ENCODE peak calls at places on chromosomes 4 and X, in seven cellular contexts. F, A, Z, C, N, R and Y are unnamed samples.

GRCh38 chrX:120000490-120001246 is 57.1 kb upstream of the NKAP start:
- DNase-seq in N (no peak), C (no peak), R (no peak), F (no peak), A (no peak), Z (peak), Y (no peak)

GRCh38 chrX:119501511-119502148 is 33.4 kb downstream of the SLC25A5 start:
- DNase-seq in F (no peak), Z (no peak), A (no peak), N (no peak), R (no peak), C (no peak), Y (no peak)

GRCh38 chr4:55635760-55636621 is at the start of gene NMU:
- DNase-seq in R (no peak), N (peak), C (peak), Z (peak), A (no peak), F (peak), Y (no peak)

GRCh38 chrX:37844622-37845021 is 2.7 kb downstream of the DYNLT3 start:
- DNase-seq in N (no peak), A (no peak), C (peak), R (no peak), F (no peak), Z (no peak), Y (no peak)

GRCh38 chrX:63809158-63809557 is 24.1 kb upstream of the ARHGEF9 start:
- DNase-seq in A (no peak), C (no peak), Z (no peak), F (no peak), R (no peak), N (no peak), Y (no peak)

GRCh38 chrX:103440621-103441020 is 64.3 kb downstream of the BEX3 start:
- DNase-seq in F (no peak), A (no peak), N (no peak), Z (no peak), C (no peak), R (no peak), Y (no peak)

GRCh38 chr4:100041646-100042045 is 91.6 kb upstream of the H2AZ1 start:
- DNase-seq in N (no peak), Z (no peak), C (peak), A (no peak), F (no peak), R (no peak), Y (no peak)

GRCh38 chr4:127783026-127783769 is 1.1 kb downstream of the HSPA4L start:
- DNase-seq in R (peak), F (peak), Z (no peak), A (peak), N (peak), C (peak), Y (peak)

GRCh38 chr4:78337621-78338020 is 213.9 kb upstream of the ANXA3 start:
- DNase-seq in Z (no peak), R (no peak), F (no peak), A (no peak), C (no peak), N (no peak), Y (no peak)

GRCh38 chrX:150766351-150767044 is 73.3 kb downstream of the MTMR1 start:
- DNase-seq in R (no peak), A (no peak), N (no peak), Z (no peak), C (no peak), F (no peak), Y (no peak)

GRCh38 chr4:55180980-55181379 is 55.6 kb upstream of the KDR start:
- DNase-seq in R (no peak), C (no peak), A (no peak), N (no peak), Z (no peak), F (no peak), Y (no peak)

GRCh38 chrX:18441780-18442367 is 16.5 kb downstream of the CDKL5 start:
- DNase-seq in C (no peak), N (no peak), F (no peak), R (no peak), Z (no peak), A (no peak), Y (no peak)

GRCh38 chr4:114607086-114607485 is 8.5 kb downstream of the UGT8 start:
- DNase-seq in N (no peak), A (no peak), C (no peak), Z (no peak), F (no peak), R (no peak), Y (no peak)

GRCh38 chr4:186771624-186772023 is 48.0 kb upstream of the FAT1 start:
- DNase-seq in C (no peak), Z (no peak), A (no peak), N (no peak), R (no peak), F (no peak), Y (no peak)

GRCh38 chr4:74450298-74450683 is 5.4 kb downstream of the AREG start:
- DNase-seq in N (no peak), R (no peak), C (no peak), Z (no peak), F (no peak), A (no peak), Y (no peak)

GRCh38 chr4:101037938-101038413 is 309.4 kb downstream of the PPP3CA start:
- DNase-seq in N (no peak), Z (no peak), C (no peak), F (no peak), R (no peak), A (no peak), Y (no peak)

GRCh38 chrX:27336466-27337091 is 126.6 kb downstream of the PPP4R3C start:
- DNase-seq in C (peak), N (peak), F (no peak), Z (peak), A (no peak), R (no peak), Y (peak)

GRCh38 chr4:116585240-116585639 is 500.1 kb downstream of the TRAM1L1 start:
- DNase-seq in Z (no peak), C (no peak), F (no peak), R (no peak), N (no peak), A (no peak), Y (no peak)

GRCh38 chr4:1052231-1052671 is 40.8 kb downstream of the FGFRL1 start:
- DNase-seq in R (no peak), F (no peak), Z (no peak), N (no peak), A (no peak), C (no peak), Y (no peak)

GRCh38 chr4:1048781-1049590 is 37.6 kb downstream of the FGFRL1 start:
- DNase-seq in F (peak), C (no peak), A (no peak), R (no peak), N (no peak), Z (no peak), Y (no peak)

GRCh38 chr4:1051472-1051871 is 40.0 kb downstream of the FGFRL1 start:
- DNase-seq in C (no peak), N (no peak), A (no peak), Z (no peak), R (no peak), F (peak), Y (no peak)

GRCh38 chr4:1049591-1049905 is 38.1 kb downstream of the FGFRL1 start:
- DNase-seq in R (no peak), Z (no peak), A (no peak), N (no peak), C (no peak), F (peak), Y (no peak)

DNA sequence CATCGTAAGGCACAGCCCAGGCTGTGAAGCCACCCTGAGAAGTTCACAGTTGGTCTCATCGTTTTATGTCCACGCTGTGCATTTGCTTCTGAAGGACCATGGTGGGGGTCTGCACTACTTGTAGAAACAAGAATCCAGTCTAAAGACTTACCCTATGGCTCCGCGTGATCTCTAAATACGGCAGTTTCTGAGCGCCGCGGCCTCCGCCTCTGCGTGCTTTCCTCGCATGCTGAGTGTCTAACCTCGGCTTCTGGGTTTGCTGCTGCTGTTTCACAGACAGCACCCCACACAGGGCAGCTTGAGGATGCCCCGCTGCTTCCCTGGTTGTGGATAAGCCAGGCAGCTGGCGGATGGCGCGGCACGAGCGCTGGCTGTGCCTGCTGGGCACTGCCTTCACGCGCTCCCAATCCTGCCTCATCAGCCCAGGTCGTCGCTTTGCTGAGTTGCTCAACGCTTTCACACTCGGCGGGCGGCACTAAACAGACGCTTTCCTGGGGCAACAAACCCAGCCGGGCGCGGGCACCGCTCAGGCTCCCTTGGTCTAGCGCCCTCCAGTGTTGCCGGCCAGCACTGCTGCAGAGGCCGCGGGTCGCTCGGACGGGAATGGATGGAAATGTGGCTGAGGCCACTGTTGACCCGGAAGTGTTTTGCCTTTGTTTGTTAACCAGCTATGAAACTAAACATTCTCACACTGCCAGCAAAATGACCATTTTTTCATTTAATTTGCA is 39.2 kb downstream of the FGFRL1 start:
- DNase-seq in F (peak), N (no peak), R (no peak), A (no peak), Z (no peak), C (no peak), Y (no peak)
- TF ChIP-seq CTCF in F (no peak), N (no peak), R (no peak), A (no peak), Z (no peak), C (peak), Y (peak)

GRCh38 chrX:9873360-9873759 is 87.1 kb downstream of the SHROOM2 start:
- DNase-seq in C (no peak), N (no peak), A (no peak), R (no peak), Z (no peak), F (no peak), Y (no peak)

GRCh38 chrX:9874483-9874882 is 88.3 kb downstream of the SHROOM2 start:
- DNase-seq in F (no peak), A (no peak), R (no peak), C (no peak), Z (no peak), N (no peak), Y (no peak)

GRCh38 chrX:9875801-9876200 is 89.6 kb downstream of the SHROOM2 start:
- DNase-seq in N (no peak), A (no peak), Z (no peak), F (no peak), R (no peak), C (no peak), Y (no peak)

GRCh38 chrX:9871871-9872270 is 85.6 kb downstream of the SHROOM2 start:
- DNase-seq in R (no peak), C (no peak), N (no peak), A (no peak), F (no peak), Z (no peak), Y (no peak)

DNA sequence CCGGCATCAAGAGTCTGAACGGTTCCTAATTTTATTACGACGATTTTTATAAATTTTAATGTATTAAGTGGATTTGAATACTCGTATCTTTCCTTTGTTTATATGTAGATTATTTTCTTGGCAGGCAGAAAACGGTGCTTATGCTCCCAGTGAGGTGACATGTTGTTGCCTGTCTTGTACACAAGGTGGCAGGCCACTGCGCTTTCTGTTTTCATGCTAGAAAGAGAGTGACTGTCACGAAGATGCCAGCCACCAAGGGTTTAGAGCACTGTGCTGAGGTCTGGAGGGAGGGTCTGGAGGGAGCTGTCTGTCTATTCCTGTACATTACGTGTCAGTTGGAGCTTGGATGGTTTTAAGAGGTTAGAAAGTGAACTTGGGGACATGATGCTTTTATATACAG is 87.7 kb downstream of the SHROOM2 start:
- DNase-seq in C (no peak), A (no peak), F (no peak), Z (peak), R (no peak), N (no peak), Y (no peak)
- TF ChIP-seq CTCF in C (peak), A (peak), F (peak), Z (peak), R (peak), N (peak), Y (peak)

GRCh38 chr4:109748114-109748513 is 18.2 kb upstream of the PLA2G12A start:
- DNase-seq in C (no peak), A (no peak), Z (no peak), N (no peak), R (no peak), F (no peak), Y (no peak)

GRCh38 chr4:109749388-109750082 is 19.7 kb upstream of the PLA2G12A start:
- DNase-seq in F (no peak), C (no peak), R (no peak), A (no peak), Z (no peak), N (no peak), Y (no peak)

GRCh38 chr4:109745830-109746229 is 16.0 kb upstream of the PLA2G12A start:
- DNase-seq in F (no peak), C (no peak), R (no peak), N (no peak), A (no peak), Z (no peak), Y (no peak)

GRCh38 chr4:109750652-109751244 is 20.9 kb upstream of the PLA2G12A start:
- DNase-seq in N (no peak), Z (no peak), F (no peak), R (no peak), C (no peak), A (no peak), Y (no peak)

GRCh38 chr4:109746728-109747127 is 16.9 kb upstream of the PLA2G12A start:
- DNase-seq in N (no peak), R (no peak), Z (no peak), C (no peak), F (no peak), A (no peak), Y (no peak)
- TF ChIP-seq CTCF in N (no peak), R (no peak), Z (no peak), C (no peak), F (no peak), A (no peak), Y (no peak)

GRCh38 chr4:77123403-77123802 is 33.6 kb upstream of the CCNG2 start:
- DNase-seq in R (no peak), Z (no peak), C (no peak), F (no peak), N (no peak), A (no peak), Y (no peak)

DNA sequence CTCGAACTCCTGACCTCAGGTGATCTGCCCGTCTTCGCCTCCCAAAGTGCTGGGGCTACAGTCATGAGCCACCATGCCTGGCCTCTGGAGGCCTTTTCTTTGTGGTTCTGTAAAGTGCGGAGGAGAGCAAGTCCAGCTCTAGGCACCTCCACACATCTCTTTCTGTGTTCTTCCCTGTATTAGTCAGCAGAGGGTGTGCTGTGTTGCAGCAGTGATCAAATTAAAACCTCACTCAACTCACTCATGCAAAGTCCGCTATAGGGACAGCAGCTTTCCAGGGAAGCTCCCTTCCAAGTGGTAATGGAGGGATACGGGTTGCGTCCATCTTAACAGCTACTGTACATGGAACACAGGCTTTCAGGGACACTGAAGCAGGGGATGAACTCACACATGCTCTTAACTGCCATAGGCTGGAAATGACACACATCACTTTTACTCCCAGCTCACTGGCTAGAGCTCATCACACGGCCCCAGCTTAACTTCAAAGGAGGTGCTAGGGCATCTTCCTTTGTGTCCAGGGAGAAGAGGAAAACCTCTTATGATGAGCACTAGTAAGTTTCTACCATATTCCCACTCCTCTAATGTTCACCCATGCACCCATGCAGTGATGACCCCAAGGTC is 36.0 kb upstream of the CCNG2 start:
- DNase-seq in C (no peak), F (no peak), R (no peak), N (no peak), A (no peak), Z (peak), Y (no peak)
- TF ChIP-seq CTCF in C (no peak), F (no peak), R (no peak), N (no peak), A (no peak), Z (peak), Y (peak)

DNA sequence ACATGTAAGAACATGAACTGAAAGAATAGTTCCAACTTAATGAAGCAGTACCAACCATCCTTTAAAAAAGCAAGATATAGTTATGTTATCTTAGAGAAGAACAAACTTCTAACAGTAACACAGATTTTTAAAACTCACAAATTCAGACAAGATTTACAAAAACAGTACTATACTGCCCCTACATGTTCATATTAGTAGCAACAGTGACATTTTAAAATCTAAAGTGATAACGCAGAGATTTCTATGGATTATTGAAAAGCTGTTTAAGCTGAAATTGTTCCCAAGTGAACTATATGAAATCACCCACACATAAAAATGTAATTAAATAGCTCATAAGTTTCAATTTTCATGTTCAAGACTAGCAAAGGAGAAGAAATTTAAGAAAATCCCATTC is 166.0 kb downstream of the FBXW7 start:
- DNase-seq in R (no peak), F (no peak), N (no peak), A (no peak), C (no peak), Z (no peak), Y (no peak)
- TF ChIP-seq CTCF in R (no peak), F (peak), N (peak), A (no peak), C (peak), Z (peak), Y (peak)

GRCh38 chrX:3811331-3812311 is 98.2 kb upstream of the PRKX start:
- DNase-seq in C (peak), Z (peak), A (no peak), F (peak), N (no peak), R (no peak), Y (no peak)
- TF ChIP-seq CTCF in C (peak), Z (peak), A (no peak), F (peak), N (peak), R (peak), Y (peak)